ENCODE peak calls at places on chromosome 3, in six cellular contexts. V is HEK293T, R is stromal cell of bone marrow, E is activated B cell treated with CpG ODN at 0.5 μM for 24 hours, X is amniotic stem cell, C is endothelial cell. F is an unnamed sample.

GRCh38 chr3:184616416-184616815 is 54.8 kb downstream of the EPHB3 start:
- DNase-seq in V (no peak), E (no peak), X (no peak), C (no peak), R (no peak), F (no peak)

GRCh38 chr3:13479332-13479581 is 849 bp upstream of the HDAC11 start:
- DNase-seq in E (no peak), C (no peak), V (peak; percentile 37), R (no peak), X (no peak), F (peak; percentile 52)

GRCh38 chr3:138381950-138382715 is 33.8 kb downstream of the MRAS start:
- DNase-seq in X (no peak), C (no peak), E (no peak), V (no peak), R (peak; percentile 34), F (no peak)

GRCh38 chr3:80496452-80496851 is 728.7 kb upstream of the ROBO1 start:
- DNase-seq in X (no peak), V (no peak), C (no peak), R (no peak), E (no peak), F (no peak)

GRCh38 chr3:59771760-59772159 is 721.9 kb upstream of the CFAP20DC start:
- DNase-seq in C (no peak), R (peak; percentile 57), V (peak; percentile 9), X (peak; percentile 40), E (no peak), F (no peak)

GRCh38 chr3:197430961-197431910 is 124.5 kb downstream of the BDH1 start:
- DNase-seq in X (no peak), E (no peak), R (peak; percentile 72), C (no peak), V (no peak), F (no peak)

GRCh38 chr3:27861047-27862036 is 139.2 kb upstream of the EOMES start:
- DNase-seq in V (no peak), R (no peak), E (no peak), X (no peak), C (no peak), F (no peak)

GRCh38 chr3:132595036-132595435 is 2.0 kb upstream of the ACKR4 start:
- DNase-seq in X (peak; percentile 17), C (no peak), V (no peak), E (no peak), R (no peak), F (no peak)

GRCh38 chr3:185401319-185401955 is 38.5 kb downstream of the MAP3K13 start:
- DNase-seq in C (no peak), V (no peak), X (no peak), E (no peak), R (no peak), F (peak; percentile 42)

GRCh38 chr3:100500320-100500880 is 8.0 kb downstream of the TMEM45A start:
- DNase-seq in X (no peak), C (no peak), E (no peak), R (no peak), V (peak; percentile 40), F (no peak)

F was measured in glutamatergic neuron.